ENCODE peak calls at places on chromosomes 6 and 20, in five cellular contexts. E, D, Q, F and R are unnamed samples.

GRCh38 chr20:52305843-52306242 is 114.3 kb upstream of the ZFP64 start:
- DNase-seq in D (no peak), Q (no peak), F (no peak), E (no peak), R (no peak)

GRCh38 chr6:135521431-135521830 is 23.9 kb upstream of the AHI1 start:
- DNase-seq in F (no peak), E (no peak), Q (no peak), D (no peak), R (no peak)

GRCh38 chr6:53066059-53066406 is 829 bp downstream of the FBXO9 start:
- DNase-seq in Q (no peak), E (peak; percentile 61), F (peak; percentile 20), D (peak; percentile 54), R (peak; percentile 58)

GRCh38 chr6:10417681-10418104 is 2.8 kb upstream of the TFAP2A start:
- DNase-seq in D (no peak), E (no peak), Q (peak; percentile 44), F (no peak), R (no peak)

GRCh38 chr6:107083047-107083768 is 32.1 kb downstream of the BEND3 start:
- DNase-seq in Q (no peak), D (no peak), E (no peak), F (no peak), R (no peak)

GRCh38 chr20:17579369-17580039 is 9.6 kb downstream of the DSTN start:
- DNase-seq in Q (no peak), D (no peak), E (no peak), F (no peak), R (no peak)

GRCh38 chr20:43721429-43722152 is 5.2 kb downstream of the GTSF1L start:
- DNase-seq in F (no peak), Q (no peak), D (no peak), E (no peak), R (no peak)

GRCh38 chr6:41546475-41546865 is 289 bp downstream of the FOXP4 start:
- DNase-seq in Q (no peak), F (no peak), E (no peak), D (no peak), R (peak; percentile 61)

GRCh38 chr6:128964233-128964755 is 81.4 kb downstream of the LAMA2 start:
- DNase-seq in Q (no peak), E (peak; percentile 51), F (no peak), D (no peak), R (no peak)